ENCODE peak calls at places on chromosome 14, in five cellular contexts. W is suprapubic skin, F is GM12878, B is upper lobe of left lung, N is stomach. R is an unnamed sample.

GRCh38 chr14:20614038-20614840 is 23.1 kb upstream of the RNASE12 start:
- DNase-seq in B (no peak), F (no peak), W (no peak), N (no peak), R (no peak)

GRCh38 chr14:91420686-91421085 is 3.1 kb upstream of the CCDC88C start:
- DNase-seq in B (no peak), F (no peak), W (no peak), N (no peak), R (no peak)

GRCh38 chr14:67704018-67704417 is 2.3 kb downstream of the RDH12 start:
- DNase-seq in F (no peak), N (no peak), B (no peak), W (no peak), R (no peak)

GRCh38 chr14:51119411-51120051 is 24.6 kb upstream of the TRIM9 start:
- DNase-seq in W (no peak), F (no peak), N (no peak), B (no peak), R (no peak)

GRCh38 chr14:29216774-29217232 is 450.2 kb downstream of the FOXG1 start:
- DNase-seq in W (no peak), B (no peak), N (no peak), F (no peak), R (no peak)

GRCh38 chr14:70886421-70887206 is 20.6 kb upstream of the PCNX1 start:
- DNase-seq in F (peak), N (no peak), B (no peak), W (no peak), R (peak)

GRCh38 chr14:99699071-99699760 is 15.1 kb downstream of the CYP46A1 start:
- DNase-seq in F (no peak), N (no peak), W (peak), B (no peak), R (no peak)

GRCh38 chr14:87241018-87241779 is 751.8 kb downstream of the GALC start:
- DNase-seq in N (no peak), F (no peak), B (no peak), W (no peak), R (no peak)

GRCh38 chr14:75063013-75063412 is 811 bp downstream of the ACYP1 start:
- DNase-seq in B (no peak), W (no peak), N (no peak), F (no peak), R (no peak)

GRCh38 chr14:95531473-95531872 is 3.4 kb upstream of the GLRX5 start:
- DNase-seq in F (no peak), N (no peak), B (no peak), W (no peak), R (no peak)

GRCh38 chr14:52350445-52350844 is 36.3 kb downstream of the PTGER2 start:
- DNase-seq in W (no peak), N (no peak), F (no peak), B (no peak), R (no peak)

GRCh38 chr14:52349731-52350130 is 35.6 kb downstream of the PTGER2 start:
- DNase-seq in B (no peak), N (no peak), F (no peak), W (no peak), R (no peak)

GRCh38 chr14:52348279-52348678 is 34.2 kb downstream of the PTGER2 start:
- DNase-seq in F (no peak), W (no peak), B (no peak), N (no peak), R (no peak)

GRCh38 chr14:52346778-52347177 is 32.7 kb downstream of the PTGER2 start:
- DNase-seq in W (no peak), B (no peak), F (no peak), N (no peak), R (no peak)

DNA sequence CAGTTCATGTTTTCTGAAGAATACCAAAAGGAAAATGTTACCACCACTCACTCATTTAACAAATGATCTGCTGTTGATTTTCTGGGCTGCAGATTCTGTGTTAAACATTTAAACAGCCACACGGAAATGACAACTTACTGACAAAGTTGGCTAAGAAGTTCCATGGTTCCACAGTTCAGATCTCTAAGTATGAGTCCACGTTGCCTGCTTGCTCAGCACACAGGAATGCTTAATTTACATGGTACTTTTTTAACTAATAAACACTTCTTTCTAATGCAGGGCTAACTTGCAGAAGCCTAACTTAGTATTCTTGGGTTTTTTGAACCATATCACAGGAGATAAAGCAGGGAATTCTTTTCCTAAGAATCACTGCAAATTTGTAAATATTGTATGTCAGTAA is 34.7 kb downstream of the PTGER2 start:
- DNase-seq in N (no peak), W (no peak), F (no peak), B (no peak), R (no peak)
- TF ChIP-seq POLR2A in N (no peak), W (no peak), F (no peak), B (no peak), R (no peak)

DNA sequence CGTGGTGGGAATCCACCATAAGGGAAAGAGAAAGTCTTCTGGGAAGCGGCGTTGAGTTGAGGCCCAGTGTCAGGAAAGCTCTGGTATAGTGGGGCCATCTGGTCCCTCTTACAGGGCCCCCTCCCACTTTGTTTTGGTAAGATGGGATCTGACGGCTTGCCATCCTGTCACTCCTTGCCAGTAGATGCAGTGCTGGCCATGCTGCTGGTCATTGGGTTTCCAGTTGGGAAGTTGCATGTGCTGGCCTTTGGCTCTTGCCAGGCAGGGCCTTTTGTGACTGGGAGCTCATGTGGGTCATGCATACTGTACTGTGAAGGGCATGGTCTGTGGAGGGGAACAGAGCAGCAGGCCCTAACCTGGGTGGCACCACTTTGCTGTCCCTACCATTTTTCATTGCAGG is 3.8 kb downstream of the TRAF3 start:
- DNase-seq in N (no peak), B (no peak), W (no peak), F (no peak), R (no peak)
- TF ChIP-seq POLR2AphosphoS5 in N (no peak), B (no peak), W (no peak), F (peak), R (no peak)

GRCh38 chr14:83849999-83850611 is 1679.8 kb upstream of the FLRT2 start:
- DNase-seq in B (no peak), W (no peak), N (no peak), F (no peak), R (no peak)
- TF ChIP-seq EP300 in B (no peak), W (no peak), N (no peak), F (no peak), R (no peak)

GRCh38 chr14:89417111-89417468 is at the start of gene FOXN3:
- DNase-seq in N (peak), F (no peak), B (peak), W (peak), R (peak)
- TF ChIP-seq POLR2A in N (no peak), F (no peak), B (peak), W (peak), R (peak)

GRCh38 chr14:104967414-104968152 is 10.6 kb downstream of the AHNAK2 start:
- DNase-seq in N (peak), B (peak), W (peak), F (no peak), R (no peak)
- TF ChIP-seq POLR2AphosphoS5 in N (no peak), B (peak), W (peak), F (no peak), R (no peak)

DNA sequence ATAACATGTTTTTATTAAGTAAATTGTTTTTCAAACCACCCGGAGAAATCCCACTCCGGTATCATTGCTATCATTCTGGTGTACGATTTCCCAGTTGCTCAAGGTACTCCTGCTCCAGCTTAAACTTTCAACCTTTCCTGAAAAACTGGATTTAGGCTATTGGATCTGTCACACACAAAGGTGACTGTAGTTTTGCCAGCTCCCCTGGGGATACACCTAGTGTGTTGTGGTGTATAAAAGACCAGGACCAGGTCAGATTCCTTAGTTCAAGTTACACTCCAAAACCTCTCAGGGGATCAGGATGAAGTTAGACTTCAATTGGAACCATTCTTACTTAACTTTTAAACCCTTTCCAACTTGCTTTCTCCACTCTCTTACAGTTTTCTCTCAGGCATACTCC is 303.9 kb downstream of the NOVA1 start:
- DNase-seq in B (no peak), N (no peak), W (no peak), F (no peak), R (no peak)
- TF ChIP-seq EP300 in B (no peak), N (no peak), W (no peak), F (no peak), R (no peak)

GRCh38 chr14:93034671-93034994 is 81.1 kb downstream of the ITPK1 start:
- DNase-seq in F (no peak), W (no peak), B (no peak), N (no peak), R (no peak)

GRCh38 chr14:93032301-93032929 is 83.3 kb downstream of the ITPK1 start:
- DNase-seq in B (no peak), N (no peak), W (no peak), F (no peak), R (no peak)

GRCh38 chr14:93033983-93034670 is 81.6 kb downstream of the ITPK1 start:
- DNase-seq in B (no peak), W (no peak), F (no peak), N (no peak), R (no peak)

GRCh38 chr14:93031505-93032300 is 84.0 kb downstream of the ITPK1 start:
- DNase-seq in F (no peak), W (no peak), N (no peak), B (no peak), R (no peak)

GRCh38 chr14:93033039-93033982 is 82.4 kb downstream of the ITPK1 start:
- DNase-seq in B (no peak), W (no peak), N (no peak), F (no peak), R (no peak)
- TF ChIP-seq POLR2A in B (no peak), W (no peak), N (no peak), F (no peak), R (no peak)

DNA sequence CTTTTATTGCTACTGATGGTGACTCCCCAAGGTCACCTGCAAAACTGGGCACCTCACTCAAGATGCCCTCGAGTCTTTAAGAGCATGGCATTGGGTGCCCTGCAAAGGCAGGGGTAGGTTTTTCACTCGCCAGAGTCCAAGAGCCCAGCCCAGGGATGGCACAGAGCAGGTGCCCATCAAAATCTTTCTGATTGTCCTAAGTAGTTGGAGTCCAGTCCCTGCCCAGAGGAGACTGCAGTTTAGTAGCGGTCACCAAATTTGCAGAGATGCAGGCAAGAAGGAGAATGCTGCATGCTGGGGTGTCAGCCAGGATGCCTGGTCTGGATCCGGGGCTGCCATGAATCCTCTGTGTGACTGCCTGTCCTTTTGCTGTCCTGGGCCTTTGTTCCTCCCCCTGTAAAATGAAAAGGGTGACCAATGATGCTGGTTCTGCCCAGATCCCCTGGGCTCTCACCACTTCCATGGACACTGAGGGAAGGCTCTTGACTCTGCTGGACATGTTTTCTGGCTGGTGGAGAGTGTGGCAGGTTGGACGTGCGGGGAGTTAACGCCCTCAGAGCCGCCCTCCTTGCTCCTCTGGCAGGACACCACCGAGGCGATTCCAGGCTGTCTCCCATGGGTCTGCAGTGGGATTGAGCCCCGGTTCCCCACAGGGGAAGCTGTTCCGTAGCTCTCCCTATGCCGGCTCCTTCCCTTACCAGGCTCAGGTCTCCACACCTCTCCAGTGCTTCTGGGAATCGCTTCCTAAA is 41.3 kb downstream of the DLK1 start:
- DNase-seq in F (no peak), B (peak), W (no peak), N (no peak), R (no peak)
- TF ChIP-seq POLR2AphosphoS5 in F (no peak), B (no peak), W (no peak), N (no peak), R (no peak)

GRCh38 chr14:92453691-92454090 is 59.9 kb upstream of the RIN3 start:
- DNase-seq in B (no peak), N (peak), F (no peak), W (no peak), R (no peak)
- TF ChIP-seq EP300 in B (no peak), N (no peak), F (no peak), W (no peak), R (no peak)

DNA sequence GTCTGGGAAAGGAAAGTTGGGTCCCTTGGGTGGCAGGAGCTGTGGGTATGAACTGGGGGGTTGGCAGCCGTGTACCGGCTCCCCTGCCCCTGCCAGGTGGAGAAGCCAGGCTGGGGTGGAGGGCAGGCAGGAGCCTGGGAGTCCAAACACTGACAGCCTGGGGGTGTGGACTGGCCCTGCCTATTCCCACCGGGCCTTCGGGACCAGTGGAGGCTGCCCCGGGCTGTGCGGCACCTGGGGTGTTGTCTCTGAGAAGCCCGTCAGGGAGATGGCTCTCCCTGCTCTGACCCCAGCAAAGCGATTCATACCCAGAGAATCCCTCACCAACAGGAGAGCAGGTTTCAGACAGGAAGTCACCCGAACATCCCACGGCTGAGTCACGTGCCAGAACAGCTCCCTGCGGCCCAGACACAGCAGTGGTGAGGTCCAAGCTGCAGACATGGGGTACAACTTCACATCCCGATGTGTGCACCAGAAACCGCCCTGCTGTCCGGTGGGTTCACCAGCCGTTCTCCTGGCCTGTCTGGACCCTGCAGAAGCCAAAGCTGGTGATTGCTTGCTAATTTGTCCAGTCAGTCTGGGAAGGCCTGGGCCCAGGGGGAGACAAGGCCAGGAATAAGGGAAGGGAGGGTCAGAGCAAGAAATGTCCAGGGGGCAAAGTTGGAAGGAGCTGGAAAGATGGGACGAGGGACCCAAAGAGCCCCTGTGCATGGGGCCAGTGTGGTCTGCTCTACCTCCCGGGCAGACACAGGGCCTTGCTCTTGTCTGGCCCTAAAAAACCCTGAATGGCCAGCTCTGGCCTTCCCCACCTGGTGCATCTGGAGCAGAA is 2.1 kb upstream of the GPR132 start:
- DNase-seq in F (peak), W (no peak), B (no peak), N (no peak), R (no peak)
- TF ChIP-seq POLR2A in F (peak), W (no peak), B (no peak), N (no peak), R (no peak)